ENCODE peak calls at places on chromosome 16, in four cellular contexts. W is HCT116, B is PC-9, A is PC-3. C is an unnamed sample.

GRCh38 chr16:58421029-58421428 is 28.8 kb downstream of the GINS3 start:
- DNase-seq in A (no peak), B (no peak), W (no peak), C (no peak)

GRCh38 chr16:89210904-89211515 is 6.5 kb upstream of the ZNF778 start:
- DNase-seq in A (no peak), W (no peak), B (no peak), C (no peak)

GRCh38 chr16:12535535-12536411 is 267.9 kb downstream of the CPPED1 start:
- DNase-seq in A (no peak), W (no peak), B (no peak), C (peak)

GRCh38 chr16:14649816-14650215 is 17.1 kb downstream of the BFAR start:
- DNase-seq in A (no peak), W (no peak), B (no peak), C (no peak)

GRCh38 chr16:12186774-12187335 is 210.3 kb downstream of the SNX29 start:
- DNase-seq in A (peak), W (no peak), B (peak), C (no peak)

GRCh38 chr16:17358846-17359245 is 111.9 kb downstream of the XYLT1 start:
- DNase-seq in A (no peak), W (no peak), B (no peak), C (no peak)

GRCh38 chr16:263182-263774 is 12.5 kb downstream of the RGS11 start:
- DNase-seq in W (no peak), A (no peak), B (no peak), C (no peak)

GRCh38 chr16:62657116-62657515 is 620.9 kb upstream of the CDH8 start:
- DNase-seq in W (no peak), B (no peak), A (no peak), C (no peak)

GRCh38 chr16:75527825-75528299 is 8.0 kb downstream of the CHST5 start:
- DNase-seq in W (no peak), A (no peak), B (no peak), C (peak)

GRCh38 chr16:1333149-1333812 is at the start of gene BAIAP3:
- DNase-seq in A (peak), W (no peak), B (no peak), C (peak)
- TF ChIP-seq EZH2 in A (no peak), W (no peak), B (no peak), C (no peak)

GRCh38 chr16:50378417-50378816 is 9.6 kb upstream of the BRD7 start:
- DNase-seq in A (no peak), B (no peak), W (no peak), C (no peak)
- TF ChIP-seq EZH2 in A (no peak), B (no peak), W (no peak), C (no peak)

GRCh38 chr16:2337431-2338296 is 2.9 kb downstream of the ABCA3 start:
- DNase-seq in W (no peak), A (no peak), B (no peak), C (no peak)
- TF ChIP-seq EZH2 in W (no peak), A (no peak), B (no peak), C (no peak)

GRCh38 chr16:86496262-86496928 is 13.9 kb upstream of the FOXF1 start:
- DNase-seq in A (no peak), B (no peak), W (no peak), C (no peak)

GRCh38 chr16:86495756-86496261 is 14.5 kb upstream of the FOXF1 start:
- DNase-seq in W (no peak), B (no peak), A (no peak), C (no peak)

GRCh38 chr16:86494039-86494564 is 16.2 kb upstream of the FOXF1 start:
- DNase-seq in B (no peak), W (no peak), A (no peak), C (no peak)

GRCh38 chr16:86492961-86493639 is 17.2 kb upstream of the FOXF1 start:
- DNase-seq in W (no peak), B (no peak), A (no peak), C (no peak)

GRCh38 chr16:86494565-86495356 is 15.6 kb upstream of the FOXF1 start:
- DNase-seq in W (no peak), B (no peak), A (no peak), C (no peak)
- TF ChIP-seq EZH2 in W (no peak), B (no peak), A (no peak), C (peak)

DNA sequence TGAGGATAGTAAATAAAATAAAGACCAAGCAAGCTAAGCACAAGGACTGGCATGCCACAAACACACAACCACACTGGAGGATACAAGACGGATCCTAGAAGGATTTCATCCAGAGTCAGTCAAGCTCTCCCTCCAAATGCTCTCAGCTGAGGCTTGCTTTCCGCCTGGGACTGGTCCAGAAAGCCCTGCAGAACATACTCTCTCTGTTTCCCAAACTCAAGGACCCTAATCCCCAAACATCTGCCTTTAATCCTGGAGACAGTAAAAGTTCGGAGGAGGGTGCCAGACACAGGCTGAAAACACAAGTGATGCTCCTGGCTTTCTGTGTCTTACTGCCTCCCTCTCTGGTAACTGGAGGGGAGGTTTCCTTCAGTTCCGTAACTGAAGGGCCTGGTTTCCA is 5.3 kb upstream of the HSD11B2 start:
- DNase-seq in W (no peak), A (no peak), B (no peak), C (no peak)
- TF ChIP-seq EZH2 in W (no peak), A (no peak), B (no peak), C (no peak)

GRCh38 chr16:86497551-86498021 is 12.7 kb upstream of the FOXF1 start:
- DNase-seq in W (no peak), B (no peak), A (no peak), C (no peak)

GRCh38 chr16:86496929-86497381 is 13.4 kb upstream of the FOXF1 start:
- DNase-seq in W (no peak), A (no peak), B (no peak), C (no peak)

GRCh38 chr16:86492267-86492960 is 17.9 kb upstream of the FOXF1 start:
- DNase-seq in W (no peak), B (no peak), A (no peak), C (no peak)

GRCh38 chr16:86498155-86498651 is 12.1 kb upstream of the FOXF1 start:
- DNase-seq in W (no peak), B (no peak), A (no peak), C (no peak)

GRCh38 chr16:86495357-86495701 is 15.0 kb upstream of the FOXF1 start:
- DNase-seq in W (no peak), B (no peak), A (no peak), C (no peak)
- TF ChIP-seq EZH2 in W (no peak), B (no peak), A (no peak), C (no peak)

GRCh38 chr16:86504315-86505184 is 5.8 kb upstream of the FOXF1 start:
- DNase-seq in B (no peak), A (no peak), W (no peak), C (no peak)
- TF ChIP-seq EZH2 in B (no peak), A (no peak), W (no peak), C (peak)

DNA sequence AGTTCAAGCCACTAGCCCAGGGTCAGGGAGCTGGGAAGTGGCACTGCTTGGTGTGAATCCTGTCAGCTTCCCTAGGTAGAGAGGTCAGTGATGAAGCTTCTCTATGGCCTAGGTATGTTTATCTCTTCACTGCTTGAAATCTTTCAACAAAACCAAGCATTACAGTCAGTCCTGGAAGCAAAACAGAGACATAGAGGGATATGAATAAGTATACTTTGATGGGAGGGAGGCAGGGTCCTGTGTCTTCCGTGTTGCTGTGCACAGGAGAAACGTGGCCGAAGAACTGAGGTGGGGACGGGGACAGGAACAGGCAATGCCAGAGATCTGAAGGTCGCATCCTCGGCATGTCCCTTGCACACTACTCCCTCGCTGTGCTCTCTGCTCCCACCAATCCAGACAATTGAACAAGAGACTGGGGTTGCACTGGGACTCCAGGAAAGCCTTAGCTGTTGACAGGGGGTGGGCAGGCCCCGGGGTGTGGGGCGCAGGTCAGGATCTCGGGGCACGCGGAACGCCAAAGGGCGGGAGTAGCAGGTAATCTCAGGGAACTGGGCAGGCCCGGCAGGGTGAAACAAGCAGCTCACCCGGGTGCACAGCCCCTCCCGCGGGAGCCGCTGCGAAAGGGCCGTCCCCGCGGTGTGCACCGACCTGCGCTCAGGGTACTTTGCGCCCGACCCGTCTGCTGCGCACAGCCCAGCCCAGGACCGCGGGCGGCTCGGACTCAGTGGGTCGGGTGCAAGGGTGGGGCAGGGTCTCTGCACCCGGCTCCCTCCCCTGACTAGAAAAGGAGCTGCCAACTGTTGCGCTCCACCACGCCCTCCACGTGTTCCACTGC is at the start of gene MT1H:
- DNase-seq in W (no peak), B (no peak), A (no peak), C (no peak)
- TF ChIP-seq EZH2 in W (no peak), B (no peak), A (no peak), C (peak)

DNA sequence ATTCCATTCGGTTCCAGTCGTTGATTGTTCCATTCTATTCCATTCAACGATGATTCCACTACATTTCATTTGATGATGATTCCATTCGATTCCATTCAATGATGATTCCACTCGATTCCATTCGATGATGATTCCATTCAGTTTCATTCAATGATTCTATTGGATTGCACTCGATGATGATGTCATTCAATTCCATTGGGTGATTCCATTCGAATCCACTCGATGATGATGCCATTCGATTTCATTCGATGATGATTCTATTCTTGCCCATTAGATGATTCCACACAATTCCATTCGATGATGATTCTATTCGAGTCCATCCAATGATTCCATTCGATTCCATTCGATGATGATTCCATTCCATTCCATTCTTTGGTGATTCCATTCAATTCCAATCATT is 1283.7 kb downstream of the TP53TG3F start:
- DNase-seq in W (no peak), A (no peak), B (no peak), C (no peak)
- TF ChIP-seq EZH2 in W (no peak), A (no peak), B (no peak), C (no peak)